ENCODE peak calls at places on chromosomes 13 and 19, in four cellular contexts. One of them, this sample, is unnamed.

GRCh38 chr19:19662866-19663291 is 597 bp downstream of the ATP13A1 start:
- DNase-seq in lower lobe of right lung: no peak
- DNase-seq in A549: no peak
- DNase-seq in upper lobe of left lung: no peak
- DNase-seq in this sample: no peak

GRCh38 chr13:34993470-34993869 is 51.4 kb downstream of the NBEA start:
- DNase-seq in lower lobe of right lung: no peak
- DNase-seq in A549: no peak
- DNase-seq in upper lobe of left lung: no peak
- DNase-seq in this sample: no peak

GRCh38 chr13:78586706-78587105 is 16.6 kb downstream of the POU4F1 start:
- DNase-seq in lower lobe of right lung: no peak
- DNase-seq in A549: no peak
- DNase-seq in upper lobe of left lung: peak; percentile 56
- DNase-seq in this sample: no peak

GRCh38 chr19:41861098-41861768 is 1.2 kb downstream of the RPS19 start:
- DNase-seq in lower lobe of right lung: no peak
- DNase-seq in A549: no peak
- DNase-seq in upper lobe of left lung: no peak
- DNase-seq in this sample: no peak

GRCh38 chr13:22883961-22884360 is 296.8 kb upstream of the SGCG start:
- DNase-seq in lower lobe of right lung: no peak
- DNase-seq in A549: no peak
- DNase-seq in upper lobe of left lung: peak; percentile 36
- DNase-seq in this sample: no peak

GRCh38 chr13:51666316-51666715 is 82.1 kb downstream of the WDFY2 start:
- DNase-seq in lower lobe of right lung: no peak
- DNase-seq in A549: no peak
- DNase-seq in upper lobe of left lung: no peak
- DNase-seq in this sample: no peak

GRCh38 chr19:52048604-52049493 is at the start of gene ZNF432:
- DNase-seq in lower lobe of right lung: peak; percentile 96
- DNase-seq in A549: peak; percentile 72
- DNase-seq in upper lobe of left lung: peak; percentile 97
- DNase-seq in this sample: peak; percentile 97

GRCh38 chr19:46818812-46819211 is 30.4 kb upstream of the SLC1A5 start:
- DNase-seq in lower lobe of right lung: no peak
- DNase-seq in A549: no peak
- DNase-seq in upper lobe of left lung: no peak
- DNase-seq in this sample: no peak

GRCh38 chr13:96089749-96090239 is at the start of gene HS6ST3:
- DNase-seq in lower lobe of right lung: no peak
- DNase-seq in A549: peak; percentile 31
- DNase-seq in upper lobe of left lung: peak; percentile 79
- DNase-seq in this sample: peak; percentile 67

GRCh38 chr13:51066091-51066831 is 44.8 kb downstream of the C13orf42 start:
- DNase-seq in lower lobe of right lung: no peak
- DNase-seq in A549: no peak
- DNase-seq in upper lobe of left lung: no peak
- DNase-seq in this sample: no peak

GRCh38 chr19:2981898-2982297 is 4.5 kb downstream of the TLE6 start:
- DNase-seq in lower lobe of right lung: no peak
- DNase-seq in A549: no peak
- DNase-seq in upper lobe of left lung: no peak
- DNase-seq in this sample: no peak

GRCh38 chr13:95535243-95535642 is 17.3 kb upstream of the CLDN10 start:
- DNase-seq in lower lobe of right lung: no peak
- DNase-seq in A549: peak; percentile 45
- DNase-seq in upper lobe of left lung: no peak
- DNase-seq in this sample: no peak

GRCh38 chr19:5225486-5226345 is 114.9 kb downstream of the PTPRS start:
- DNase-seq in lower lobe of right lung: no peak
- DNase-seq in A549: no peak
- DNase-seq in upper lobe of left lung: no peak
- DNase-seq in this sample: no peak

GRCh38 chr19:38993271-38993670 is 17.7 kb upstream of the FBXO17 start:
- DNase-seq in lower lobe of right lung: no peak
- DNase-seq in A549: peak; percentile 49
- DNase-seq in upper lobe of left lung: no peak
- DNase-seq in this sample: no peak

DNA sequence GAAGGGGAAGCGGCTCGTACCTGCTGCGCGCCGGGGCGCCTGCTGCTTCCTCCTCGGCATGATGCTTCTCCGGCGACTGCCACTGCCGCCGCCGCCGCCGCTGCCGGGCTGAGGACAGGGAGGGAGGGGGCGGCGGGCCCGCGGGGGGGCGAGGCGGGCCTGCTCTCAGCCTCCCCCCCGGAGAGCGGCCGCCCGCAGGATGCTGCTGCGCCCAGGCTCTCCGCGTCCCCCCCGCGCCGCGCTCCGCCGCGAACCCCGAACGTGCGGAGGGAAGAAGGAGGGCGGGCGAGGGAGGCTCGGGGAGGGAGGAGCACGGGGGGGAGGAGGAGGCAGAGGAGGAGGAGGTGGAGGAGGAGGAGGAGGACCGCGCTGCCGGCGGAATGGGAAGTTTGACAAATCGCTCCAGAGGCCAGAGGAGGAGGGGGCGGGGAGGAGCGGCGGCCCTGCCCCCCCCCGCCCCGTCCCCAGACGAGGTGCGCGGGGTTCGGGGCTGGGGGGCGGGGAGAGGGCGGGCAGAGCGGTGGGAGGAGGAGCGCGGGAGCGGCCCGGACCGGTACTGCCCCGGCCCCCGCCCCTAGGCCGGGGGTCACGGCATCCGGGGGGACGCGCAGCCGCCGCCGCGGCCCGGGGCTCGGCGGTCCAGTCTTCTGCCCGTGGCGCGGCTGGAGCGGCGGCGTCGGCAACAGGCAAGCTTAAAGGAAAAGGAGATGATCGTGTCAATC is at the start of gene TSHZ3:
- DNase-seq in lower lobe of right lung: peak; percentile 77
- DNase-seq in A549: peak; percentile 43
- DNase-seq in upper lobe of left lung: peak; percentile 93
- DNase-seq in this sample: peak; percentile 84
- H3K27ac ChIP-seq in lower lobe of right lung: peak within 1 kb of the TSS; percentile 88
- H3K27ac ChIP-seq in A549: peak within 1 kb of the TSS; percentile 85
- H3K27ac ChIP-seq in upper lobe of left lung: peak within 1 kb of the TSS; percentile 79
- H3K27ac ChIP-seq in this sample: peak within 1 kb of the TSS; percentile 80

DNA sequence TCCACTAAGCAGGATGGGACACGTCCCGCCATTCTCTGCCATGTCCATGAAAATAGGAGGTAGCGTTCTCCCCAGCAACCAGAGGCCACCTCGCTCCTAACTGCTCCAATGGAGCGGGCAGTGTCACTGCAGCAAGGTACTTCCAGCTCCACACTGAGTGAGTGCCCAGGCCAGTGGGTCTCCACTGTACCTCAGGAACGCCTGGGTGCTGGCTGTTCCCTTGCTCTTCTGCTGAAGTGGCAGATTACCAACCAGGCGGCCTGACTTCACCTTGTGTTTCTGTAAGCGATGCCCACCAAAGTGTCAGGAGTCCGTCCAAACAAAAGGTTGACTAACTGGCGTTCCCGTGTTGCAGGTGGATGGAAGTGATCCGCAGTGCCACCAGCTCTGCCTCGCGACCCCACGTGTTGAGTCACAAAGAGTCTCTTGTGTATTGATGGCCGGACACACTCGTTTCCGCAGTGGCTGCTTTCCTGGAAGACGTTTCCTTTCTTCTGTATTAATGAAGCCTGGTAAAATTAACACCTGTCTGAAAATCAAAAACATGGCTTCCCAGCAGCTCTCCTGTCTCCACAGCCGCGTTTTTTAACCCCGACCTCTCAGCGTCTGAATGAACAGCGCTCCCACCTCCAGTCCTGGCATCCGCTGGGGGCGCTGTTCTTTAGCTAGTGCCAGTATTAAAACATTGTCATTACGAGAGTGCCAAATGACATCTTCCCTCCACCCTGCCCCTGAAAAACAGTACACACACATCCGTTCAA is 128.8 kb downstream of the STK24 start:
- DNase-seq in lower lobe of right lung: no peak
- DNase-seq in A549: peak; percentile 38
- DNase-seq in upper lobe of left lung: no peak
- DNase-seq in this sample: peak; percentile 63
- TF ChIP-seq CTCF in lower lobe of right lung: peak; percentile 25
- TF ChIP-seq CTCF in A549: peak; percentile 55
- TF ChIP-seq CTCF in upper lobe of left lung: peak; percentile 25
- TF ChIP-seq CTCF in this sample: peak; percentile 45

GRCh38 chr13:20497376-20497775 is 28.3 kb downstream of the CRYL1 start:
- DNase-seq in lower lobe of right lung: no peak
- DNase-seq in A549: no peak
- DNase-seq in upper lobe of left lung: no peak
- DNase-seq in this sample: no peak

GRCh38 chr13:20499986-20500385 is 25.7 kb downstream of the CRYL1 start:
- DNase-seq in lower lobe of right lung: no peak
- DNase-seq in A549: no peak
- DNase-seq in upper lobe of left lung: no peak
- DNase-seq in this sample: no peak

GRCh38 chr13:20498659-20499058 is 27.0 kb downstream of the CRYL1 start:
- DNase-seq in lower lobe of right lung: no peak
- DNase-seq in A549: no peak
- DNase-seq in upper lobe of left lung: no peak
- DNase-seq in this sample: no peak

GRCh38 chr13:20495087-20496023 is 30.3 kb downstream of the CRYL1 start:
- DNase-seq in lower lobe of right lung: no peak
- DNase-seq in A549: peak; percentile 46
- DNase-seq in upper lobe of left lung: no peak
- DNase-seq in this sample: no peak

DNA sequence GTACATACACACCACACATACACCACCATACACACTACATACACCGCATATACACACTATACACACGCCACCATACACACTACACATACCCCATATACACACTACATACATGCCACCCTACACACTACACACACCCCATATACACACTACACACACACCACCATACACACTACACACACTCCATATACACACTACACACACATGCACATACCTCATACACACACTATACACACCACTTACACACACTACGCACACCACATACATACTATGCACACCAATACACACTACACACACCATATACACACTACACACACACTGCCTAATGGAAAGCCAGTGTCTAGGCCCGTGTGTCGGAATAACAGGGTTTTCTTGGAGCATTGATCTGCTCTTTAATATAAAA is 27.5 kb downstream of the CRYL1 start:
- DNase-seq in lower lobe of right lung: no peak
- DNase-seq in A549: no peak
- DNase-seq in upper lobe of left lung: no peak
- DNase-seq in this sample: no peak
- H3K27ac ChIP-seq in lower lobe of right lung: no peak overlapping the region
- H3K27ac ChIP-seq in A549: no peak overlapping the region
- H3K27ac ChIP-seq in upper lobe of left lung: no peak overlapping the region
- H3K27ac ChIP-seq in this sample: no peak overlapping the region

GRCh38 chr13:71316964-71317363 is 550.0 kb downstream of the DACH1 start:
- DNase-seq in lower lobe of right lung: no peak
- DNase-seq in A549: no peak
- DNase-seq in upper lobe of left lung: no peak
- DNase-seq in this sample: no peak

DNA sequence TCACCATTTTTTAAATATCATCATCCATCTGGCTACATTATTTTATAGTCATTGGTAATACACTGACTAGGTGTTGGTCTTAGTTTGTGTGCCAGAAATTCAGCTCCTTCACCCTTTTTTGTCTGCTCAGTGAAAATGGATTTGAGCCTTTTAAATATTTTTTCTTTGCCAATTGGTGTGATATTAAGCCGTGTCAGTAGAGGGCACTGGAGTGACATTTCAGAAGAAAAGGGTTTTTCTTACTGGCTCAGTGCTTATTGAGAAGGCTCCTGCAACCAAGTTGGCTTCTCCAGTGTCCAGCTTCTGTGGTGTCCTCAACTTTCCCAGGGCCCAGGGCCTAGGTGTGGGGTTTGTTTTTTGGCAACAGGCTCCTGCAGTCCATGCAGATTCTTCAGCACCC is 546.6 kb downstream of the DACH1 start:
- DNase-seq in lower lobe of right lung: no peak
- DNase-seq in A549: no peak
- DNase-seq in upper lobe of left lung: no peak
- DNase-seq in this sample: no peak
- TF ChIP-seq CTCF in lower lobe of right lung: peak; percentile 27
- TF ChIP-seq CTCF in A549: no peak
- TF ChIP-seq CTCF in upper lobe of left lung: peak; percentile 23
- TF ChIP-seq CTCF in this sample: peak; percentile 22

DNA sequence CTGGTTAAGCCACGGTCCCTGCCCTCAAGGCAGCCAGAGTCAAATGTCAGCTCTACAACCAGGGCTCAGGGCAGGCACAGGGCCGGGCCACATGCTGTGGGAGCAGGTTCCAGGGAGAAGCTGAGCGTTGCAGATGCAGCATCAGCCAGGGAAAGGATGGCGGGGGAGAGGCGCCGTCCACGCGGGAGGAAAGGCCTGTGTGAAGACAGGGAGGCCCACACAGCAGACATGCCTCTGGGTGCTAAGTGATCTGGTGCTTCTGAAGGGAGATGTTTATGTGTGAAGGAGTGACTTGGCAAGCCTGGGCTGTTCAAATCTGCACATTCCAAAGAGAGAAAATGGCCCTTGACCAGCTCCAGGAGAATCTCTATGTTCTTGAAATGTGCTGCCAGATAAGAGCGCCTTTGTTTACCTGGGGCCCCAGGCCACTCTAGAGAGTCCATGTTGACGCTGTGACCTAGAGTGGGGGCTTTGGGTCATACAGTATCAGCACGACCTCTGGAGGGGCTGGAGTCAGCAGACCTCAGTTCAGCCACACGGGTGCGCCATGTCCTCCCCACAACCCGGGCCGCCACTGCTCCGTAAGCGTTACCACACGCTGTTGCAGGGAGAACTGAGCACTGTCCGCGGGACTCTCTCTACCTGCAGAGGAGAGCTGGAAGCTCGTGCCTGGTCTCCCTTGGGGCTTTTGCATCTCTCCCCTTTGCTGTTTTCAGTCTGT is 15.9 kb upstream of the ATF5 start:
- DNase-seq in lower lobe of right lung: no peak
- DNase-seq in A549: no peak
- DNase-seq in upper lobe of left lung: peak; percentile 69
- DNase-seq in this sample: no peak
- H3K27ac ChIP-seq in lower lobe of right lung: no peak overlapping the region
- H3K27ac ChIP-seq in A549: no peak overlapping the region
- H3K27ac ChIP-seq in upper lobe of left lung: no peak overlapping the region
- H3K27ac ChIP-seq in this sample: no peak overlapping the region

GRCh38 chr13:113123226-113124150 is 889 bp downstream of the F10 start:
- DNase-seq in lower lobe of right lung: peak; percentile 41
- DNase-seq in A549: no peak
- DNase-seq in upper lobe of left lung: no peak
- DNase-seq in this sample: no peak
- TF ChIP-seq CTCF in lower lobe of right lung: no peak
- TF ChIP-seq CTCF in A549: peak; percentile 11
- TF ChIP-seq CTCF in upper lobe of left lung: no peak
- TF ChIP-seq CTCF in this sample: no peak

GRCh38 chr13:44396963-44397580 is 23.4 kb downstream of the SERP2 start:
- DNase-seq in lower lobe of right lung: peak; percentile 28
- DNase-seq in A549: no peak
- DNase-seq in upper lobe of left lung: no peak
- DNase-seq in this sample: no peak
- H3K27ac ChIP-seq in lower lobe of right lung: peak overlapping the region; percentile 25
- H3K27ac ChIP-seq in A549: no peak overlapping the region
- H3K27ac ChIP-seq in upper lobe of left lung: no peak overlapping the region
- H3K27ac ChIP-seq in this sample: peak overlapping the region; percentile 55

GRCh38 chr19:1453525-1454371 is 3.8 kb downstream of the APC2 start:
- DNase-seq in lower lobe of right lung: no peak
- DNase-seq in A549: no peak
- DNase-seq in upper lobe of left lung: peak; percentile 78
- DNase-seq in this sample: no peak
- TF ChIP-seq CTCF in lower lobe of right lung: no peak
- TF ChIP-seq CTCF in A549: no peak
- TF ChIP-seq CTCF in upper lobe of left lung: no peak
- TF ChIP-seq CTCF in this sample: no peak

This sample was measured in upper lobe of right lung.